ENCODE peak calls at places on chromosome 15, in five cellular contexts. One of them, this sample, is unnamed.

GRCh38 chr15:25848769-25849430 is 14.2 kb downstream of the ATP10A start:
- DNase-seq in AG04449: no peak
- DNase-seq in astrocyte of the spinal cord: no peak
- DNase-seq in endothelial cell: no peak
- DNase-seq in breast epithelium: no peak
- DNase-seq in this sample: no peak

GRCh38 chr15:77033729-77034619 is 36.9 kb downstream of the TSPAN3 start:
- DNase-seq in astrocyte of the spinal cord: no peak
- DNase-seq in breast epithelium: peak
- DNase-seq in AG04449: no peak
- DNase-seq in endothelial cell: peak
- DNase-seq in this sample: no peak

GRCh38 chr15:50262533-50262932 is 3.0 kb downstream of the HDC start:
- DNase-seq in AG04449: no peak
- DNase-seq in endothelial cell: no peak
- DNase-seq in breast epithelium: no peak
- DNase-seq in astrocyte of the spinal cord: no peak
- DNase-seq in this sample: peak

GRCh38 chr15:60444289-60444912 is 34.5 kb downstream of the ICE2 start:
- DNase-seq in endothelial cell: no peak
- DNase-seq in astrocyte of the spinal cord: peak
- DNase-seq in breast epithelium: no peak
- DNase-seq in AG04449: no peak
- DNase-seq in this sample: no peak

GRCh38 chr15:52095597-52096262 is 16.8 kb downstream of the BCL2L10 start:
- DNase-seq in AG04449: peak
- DNase-seq in astrocyte of the spinal cord: peak
- DNase-seq in endothelial cell: no peak
- DNase-seq in breast epithelium: no peak
- DNase-seq in this sample: no peak

GRCh38 chr15:42364529-42364928 is 5.2 kb downstream of the CAPN3 start:
- DNase-seq in AG04449: no peak
- DNase-seq in breast epithelium: no peak
- DNase-seq in endothelial cell: no peak
- DNase-seq in astrocyte of the spinal cord: no peak
- DNase-seq in this sample: no peak

GRCh38 chr15:68224108-68224507 is 5.4 kb downstream of the CLN6 start:
- DNase-seq in AG04449: no peak
- DNase-seq in breast epithelium: peak
- DNase-seq in endothelial cell: no peak
- DNase-seq in astrocyte of the spinal cord: no peak
- DNase-seq in this sample: no peak

GRCh38 chr15:100900895-100901169 is 18.3 kb upstream of the LRRK1 start:
- DNase-seq in endothelial cell: no peak
- DNase-seq in astrocyte of the spinal cord: no peak
- DNase-seq in breast epithelium: no peak
- DNase-seq in AG04449: no peak
- DNase-seq in this sample: no peak